ENCODE peak calls at places on chromosomes 12 and 14, in six cellular contexts. C, E, H, O, D and U are unnamed samples.

GRCh38 chr12:43208221-43208620 is 343.8 kb downstream of the ADAMTS20 start:
- DNase-seq in C (no peak), E (no peak), H (no peak), O (no peak), D (no peak), U (no peak)

GRCh38 chr12:27434673-27435565 is 11.6 kb upstream of the SMCO2 start:
- DNase-seq in C (peak), E (no peak), H (no peak), O (no peak), D (no peak), U (peak)

GRCh38 chr14:106166650-106167204 is 640.3 kb downstream of the TMEM121 start:
- DNase-seq in C (no peak), E (no peak), H (no peak), O (no peak), D (no peak), U (no peak)

GRCh38 chr12:16531623-16532022 is 74.3 kb downstream of the LMO3 start:
- DNase-seq in C (no peak), E (no peak), H (no peak), O (no peak), D (no peak), U (no peak)

GRCh38 chr12:4997939-4998338 is 45.7 kb upstream of the KCNA5 start:
- DNase-seq in C (no peak), E (no peak), H (no peak), O (no peak), D (no peak), U (no peak)

GRCh38 chr14:55052259-55052930 is 948 bp downstream of the MAPK1IP1L start:
- DNase-seq in C (no peak), E (no peak), H (no peak), O (no peak), D (no peak), U (peak)

GRCh38 chr12:40107803-40108620 is 2.1 kb upstream of the SLC2A13 start:
- DNase-seq in C (no peak), E (no peak), H (no peak), O (no peak), D (no peak), U (no peak)

GRCh38 chr12:1830401-1830845 is 10.1 kb downstream of the LRTM2 start:
- DNase-seq in C (no peak), E (no peak), H (no peak), O (no peak), D (no peak), U (no peak)

GRCh38 chr14:72947366-72948160 is 21.3 kb downstream of the DCAF4 start:
- DNase-seq in C (no peak), E (no peak), H (no peak), O (no peak), D (no peak), U (no peak)

GRCh38 chr12:22803725-22804124 is 178.8 kb downstream of the ETNK1 start:
- DNase-seq in C (no peak), E (peak), H (no peak), O (peak), D (no peak), U (peak)

GRCh38 chr14:93045965-93046695 is 69.6 kb downstream of the ITPK1 start:
- DNase-seq in C (peak), E (no peak), H (no peak), O (no peak), D (no peak), U (no peak)

GRCh38 chr12:53031616-53032015 is 18.2 kb upstream of the TNS2 start:
- DNase-seq in C (no peak), E (no peak), H (no peak), O (no peak), D (no peak), U (no peak)

GRCh38 chr12:54983536-54984102 is 943 bp downstream of the TESPA1 start:
- DNase-seq in C (no peak), E (no peak), H (no peak), O (no peak), D (no peak), U (no peak)
- TF ChIP-seq CREB1 in C (no peak), E (no peak), H (no peak), O (no peak), D (no peak), U (no peak)

GRCh38 chr14:26527095-26527494 is 70.7 kb downstream of the NOVA1 start:
- DNase-seq in C (no peak), E (no peak), H (no peak), O (no peak), D (no peak), U (no peak)
- TF ChIP-seq CREB1 in C (no peak), E (no peak), H (no peak), O (no peak), D (no peak), U (no peak)

GRCh38 chr12:46457958-46458357 is 85.4 kb upstream of the SLC38A2 start:
- DNase-seq in C (no peak), E (no peak), H (no peak), O (no peak), D (no peak), U (no peak)

GRCh38 chr12:46454981-46455380 is 82.4 kb upstream of the SLC38A2 start:
- DNase-seq in C (no peak), E (no peak), H (no peak), O (no peak), D (no peak), U (no peak)

GRCh38 chr12:46456356-46457334 is 84.1 kb upstream of the SLC38A2 start:
- DNase-seq in C (no peak), E (no peak), H (peak), O (no peak), D (no peak), U (no peak)

GRCh38 chr12:46453428-46453827 is 80.9 kb upstream of the SLC38A2 start:
- DNase-seq in C (no peak), E (no peak), H (no peak), O (no peak), D (no peak), U (no peak)

GRCh38 chr12:46455648-46456352 is 83.2 kb upstream of the SLC38A2 start:
- DNase-seq in C (no peak), E (no peak), H (peak), O (no peak), D (no peak), U (no peak)
- TF ChIP-seq CREB1 in C (no peak), E (no peak), H (peak), O (no peak), D (no peak), U (no peak)

GRCh38 chr12:14216405-14217294 is 148.8 kb upstream of the ATF7IP start:
- DNase-seq in C (no peak), E (peak), H (no peak), O (no peak), D (no peak), U (no peak)
- TF ChIP-seq CREB1 in C (no peak), E (no peak), H (no peak), O (no peak), D (no peak), U (no peak)

DNA sequence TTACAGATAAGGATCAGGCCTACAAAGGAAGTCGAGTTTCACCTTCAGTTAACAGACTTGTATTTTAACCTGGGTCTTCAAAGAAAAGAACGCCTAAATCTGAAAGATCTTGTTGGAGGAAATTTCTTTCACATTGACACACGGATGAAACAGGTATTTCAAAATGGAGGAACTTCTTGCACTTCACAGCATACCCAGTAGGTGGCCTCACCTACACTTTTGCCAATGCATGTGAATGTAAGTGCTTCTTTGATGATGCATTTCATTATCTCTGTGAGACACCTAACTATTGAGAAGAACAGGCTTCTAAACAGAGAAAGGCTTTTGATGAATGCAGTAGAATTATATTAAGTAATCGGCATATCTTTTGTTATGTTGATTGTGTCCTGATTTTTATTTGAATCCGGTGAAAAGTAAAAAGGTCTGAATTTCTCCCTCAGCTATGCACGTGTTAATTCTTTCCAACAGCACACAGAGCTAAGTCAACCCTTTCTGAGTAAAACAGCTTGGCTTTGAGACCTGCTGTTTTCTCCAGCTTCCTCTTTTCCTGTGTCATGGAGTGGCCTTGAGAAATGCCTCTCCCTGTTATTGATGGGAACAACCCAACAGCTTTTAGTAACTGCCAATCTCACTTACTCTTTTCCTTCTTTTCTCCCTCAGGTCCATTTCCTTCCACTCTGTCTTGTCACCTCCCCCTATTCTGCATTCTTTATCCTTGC is 399.0 kb downstream of the NAV3 start:
- DNase-seq in C (peak), E (peak), H (peak), O (peak), D (peak), U (peak)
- TF ChIP-seq CREB1 in C (no peak), E (no peak), H (no peak), O (no peak), D (no peak), U (no peak)

GRCh38 chr14:32085845-32086383 is 8.8 kb downstream of the ARHGAP5 start:
- DNase-seq in C (no peak), E (no peak), H (no peak), O (no peak), D (no peak), U (no peak)

GRCh38 chr14:32090686-32091085 is 13.6 kb downstream of the ARHGAP5 start:
- DNase-seq in C (no peak), E (no peak), H (no peak), O (no peak), D (no peak), U (no peak)

GRCh38 chr14:32087173-32087861 is 10.2 kb downstream of the ARHGAP5 start:
- DNase-seq in C (no peak), E (no peak), H (peak), O (no peak), D (no peak), U (peak)

GRCh38 chr14:32085182-32085844 is 8.2 kb downstream of the ARHGAP5 start:
- DNase-seq in C (no peak), E (no peak), H (peak), O (no peak), D (no peak), U (no peak)

DNA sequence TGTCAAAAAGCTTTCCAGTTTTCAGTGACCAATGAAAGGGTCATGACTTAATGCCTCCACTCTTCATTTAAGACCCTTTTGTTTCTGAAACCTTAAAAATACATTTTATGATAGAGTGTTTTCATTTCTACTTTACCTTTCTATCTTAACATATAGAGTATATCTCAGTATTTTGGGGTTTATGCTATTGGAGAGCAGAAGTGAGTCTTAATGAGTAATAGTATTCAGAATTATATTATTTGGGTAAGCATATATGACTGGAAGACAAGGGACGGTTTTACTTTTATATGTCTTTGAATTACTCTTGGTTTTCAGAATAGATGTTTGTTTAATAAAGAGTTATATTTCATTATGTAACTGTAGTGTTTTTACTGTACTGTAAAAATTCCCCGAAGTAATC is 10.8 kb downstream of the ARHGAP5 start:
- DNase-seq in C (no peak), E (no peak), H (no peak), O (no peak), D (no peak), U (no peak)
- TF ChIP-seq CREB1 in C (no peak), E (no peak), H (no peak), O (no peak), D (no peak), U (no peak)

DNA sequence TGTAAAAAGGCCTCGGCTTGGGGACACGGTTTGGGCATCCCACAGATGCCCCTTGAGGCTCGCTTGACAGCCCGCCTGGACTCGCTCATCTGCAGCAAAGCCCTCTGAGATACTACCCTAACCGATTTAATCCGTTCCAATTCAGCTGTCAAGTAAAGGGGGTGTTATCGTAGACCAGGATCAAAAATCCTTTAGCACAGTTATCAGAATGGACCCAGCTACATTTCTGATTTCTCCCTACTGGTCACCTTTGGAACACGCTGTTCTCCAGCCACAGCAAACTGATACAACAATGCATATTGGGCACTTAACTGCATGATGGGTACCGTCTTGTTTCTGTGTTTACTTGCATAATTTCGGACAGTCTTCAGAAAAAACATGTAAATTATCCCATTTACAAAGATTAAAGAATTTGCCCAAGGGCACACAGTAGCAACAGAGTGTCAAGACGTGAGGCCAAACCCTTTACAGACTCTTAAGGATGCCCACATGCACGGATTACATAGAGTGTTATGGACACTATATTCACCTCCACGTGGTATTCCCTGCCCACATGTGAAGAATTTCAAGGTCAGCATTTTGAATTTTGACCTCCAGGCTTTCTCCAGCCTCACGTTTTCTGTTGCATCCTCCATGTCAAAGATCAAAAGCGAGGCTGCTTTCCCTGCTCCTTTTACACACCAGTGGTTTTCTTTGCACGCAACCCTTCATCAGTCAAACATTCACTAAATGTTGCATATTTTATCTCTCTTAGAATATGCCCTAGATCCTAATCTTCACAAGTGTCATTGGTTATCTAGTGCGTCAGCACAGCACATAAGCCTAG is 3.2 kb upstream of the DUSP6 start:
- DNase-seq in C (no peak), E (no peak), H (peak), O (no peak), D (no peak), U (no peak)
- TF ChIP-seq CREB1 in C (no peak), E (no peak), H (peak), O (no peak), D (no peak), U (no peak)

GRCh38 chr12:75874456-75874855 is 157.1 kb downstream of the PHLDA1 start:
- DNase-seq in C (no peak), E (no peak), H (no peak), O (no peak), D (no peak), U (no peak)
- TF ChIP-seq CREB1 in C (no peak), E (no peak), H (no peak), O (no peak), D (no peak), U (no peak)